ENCODE peak calls at places on chromosomes 16 and 17, in five cellular contexts. J is fibroblast of lung, B is ascending aorta, U is NT2/D1, Z is kidney epithelial cell. O is an unnamed sample.

GRCh38 chr16:69542974-69543373 is 22.8 kb upstream of the NFAT5 start:
- DNase-seq in J (peak; percentile 12), B (no peak), U (no peak), Z (no peak), O (no peak)

GRCh38 chr16:85259115-85259830 is 147.0 kb upstream of the CIBAR2 start:
- DNase-seq in J (no peak), B (no peak), U (no peak), Z (no peak), O (no peak)

GRCh38 chr16:87463722-87464690 is 28.8 kb downstream of the ZCCHC14 start:
- DNase-seq in J (peak; percentile 79), B (peak; percentile 28), U (no peak), Z (no peak), O (no peak)

GRCh38 chr16:2370725-2371124 is 30.2 kb upstream of the ABCA3 start:
- DNase-seq in J (no peak), B (no peak), U (no peak), Z (no peak), O (no peak)

GRCh38 chr16:89070590-89070989 is 23.1 kb upstream of the ACSF3 start:
- DNase-seq in J (no peak), B (no peak), U (no peak), Z (no peak), O (no peak)

GRCh38 chr17:68198931-68199836 is 48.7 kb upstream of the AMZ2 start:
- DNase-seq in J (no peak), B (no peak), U (no peak), Z (no peak), O (no peak)

GRCh38 chr17:81044764-81045589 is 10.0 kb downstream of the BAIAP2 start:
- DNase-seq in J (peak; percentile 75), B (no peak), U (no peak), Z (peak; percentile 77), O (peak; percentile 66)

GRCh38 chr16:2371421-2371820 is 30.9 kb upstream of the ABCA3 start:
- DNase-seq in J (no peak), B (no peak), U (no peak), Z (no peak), O (no peak)

GRCh38 chr17:18859256-18859655 is 1.3 kb downstream of the PRPSAP2 start:
- DNase-seq in J (peak; percentile 74), B (no peak), U (no peak), Z (no peak), O (no peak)

GRCh38 chr16:80947708-80948615 is 58.7 kb downstream of the CMC2 start:
- DNase-seq in J (no peak), B (no peak), U (no peak), Z (no peak), O (no peak)

GRCh38 chr17:45319239-45319703 is 2.5 kb upstream of the MAP3K14 start:
- DNase-seq in J (peak; percentile 82), B (no peak), U (no peak), Z (peak; percentile 76), O (no peak)

GRCh38 chr17:50758989-50759544 is 8.3 kb downstream of the ANKRD40CL start:
- DNase-seq in J (no peak), B (no peak), U (no peak), Z (no peak), O (no peak)

GRCh38 chr17:50749243-50749642 is 18.1 kb downstream of the ANKRD40CL start:
- DNase-seq in J (no peak), B (no peak), U (no peak), Z (no peak), O (no peak)

GRCh38 chr17:50758524-50758923 is 8.8 kb downstream of the ANKRD40CL start:
- DNase-seq in J (no peak), B (no peak), U (no peak), Z (no peak), O (no peak)

GRCh38 chr17:50754521-50754920 is 12.8 kb downstream of the ANKRD40CL start:
- DNase-seq in J (no peak), B (no peak), U (no peak), Z (no peak), O (no peak)
- H3K36me3 ChIP-seq in J (peaks cover 2% of the 10 kb centered on the region), B (peaks cover 49% of the 10 kb centered on the region), U (peaks cover 63% of the 10 kb centered on the region), Z (no peaks in the 10 kb centered on the region), O (no peaks in the 10 kb centered on the region)

GRCh38 chr16:1220098-1220728 is 4.9 kb downstream of the TPSG1 start:
- DNase-seq in J (no peak), B (no peak), U (no peak), Z (no peak), O (no peak)

GRCh38 chr16:1218061-1218929 is 6.8 kb downstream of the TPSG1 start:
- DNase-seq in J (no peak), B (no peak), U (no peak), Z (no peak), O (no peak)

GRCh38 chr16:1217526-1217925 is 7.5 kb downstream of the TPSG1 start:
- DNase-seq in J (no peak), B (no peak), U (no peak), Z (no peak), O (no peak)

GRCh38 chr16:1220841-1221627 is 4.0 kb downstream of the TPSG1 start:
- DNase-seq in J (no peak), B (no peak), U (no peak), Z (no peak), O (no peak)

GRCh38 chr16:1218930-1219611 is 6.0 kb downstream of the TPSG1 start:
- DNase-seq in J (no peak), B (no peak), U (no peak), Z (no peak), O (no peak)
- H3K36me3 ChIP-seq in J (no peaks in the 10 kb centered on the region), B (no peaks in the 10 kb centered on the region), U (peaks cover 88% of the 10 kb centered on the region), Z (no peaks in the 10 kb centered on the region), O (no peaks in the 10 kb centered on the region)

DNA sequence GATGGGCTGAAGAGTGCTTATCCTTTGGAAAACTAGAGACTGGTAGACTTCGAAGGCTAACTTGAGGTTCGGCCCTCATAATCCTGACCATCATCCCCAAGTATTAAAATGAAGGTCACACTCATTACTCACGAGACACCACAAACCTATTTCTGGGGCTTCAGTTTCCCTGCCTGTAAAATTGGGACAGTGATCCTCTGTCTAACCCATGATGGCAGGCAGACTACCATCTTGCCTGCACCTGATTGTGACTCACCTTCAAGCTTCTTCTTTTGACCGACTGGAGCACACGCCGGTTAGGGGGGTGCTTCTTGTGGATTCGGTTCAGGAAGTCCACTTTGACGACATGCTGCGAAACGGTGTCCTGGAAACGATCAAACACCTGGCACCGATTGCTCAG is 14.2 kb upstream of the DHRS13 start:
- DNase-seq in J (no peak), B (no peak), U (no peak), Z (no peak), O (no peak)
- H3K36me3 ChIP-seq in J (peaks cover 38% of the 10 kb centered on the region), B (peaks cover 94% of the 10 kb centered on the region), U (peaks cover 91% of the 10 kb centered on the region), Z (peaks cover 4% of the 10 kb centered on the region), O (peaks cover 5% of the 10 kb centered on the region)

GRCh38 chr17:38467491-38467890 is 39.2 kb downstream of the ARHGAP23 start:
- DNase-seq in J (no peak), B (no peak), U (no peak), Z (no peak), O (no peak)

GRCh38 chr17:38464723-38465419 is 36.6 kb downstream of the ARHGAP23 start:
- DNase-seq in J (peak; percentile 96), B (peak; percentile 67), U (no peak), Z (peak; percentile 57), O (peak; percentile 75)

GRCh38 chr17:38464251-38464722 is 36.0 kb downstream of the ARHGAP23 start:
- DNase-seq in J (peak; percentile 34), B (peak; percentile 38), U (no peak), Z (no peak), O (peak; percentile 65)

GRCh38 chr17:38466346-38467315 is 38.4 kb downstream of the ARHGAP23 start:
- DNase-seq in J (no peak), B (no peak), U (no peak), Z (no peak), O (no peak)

GRCh38 chr17:38465420-38466345 is 37.4 kb downstream of the ARHGAP23 start:
- DNase-seq in J (peak; percentile 84), B (peak; percentile 59), U (no peak), Z (no peak), O (peak; percentile 36)
- H3K36me3 ChIP-seq in J (peaks cover 55% of the 10 kb centered on the region), B (peaks cover 55% of the 10 kb centered on the region), U (peaks cover 88% of the 10 kb centered on the region), Z (peaks cover 10% of the 10 kb centered on the region), O (peaks cover 30% of the 10 kb centered on the region)

DNA sequence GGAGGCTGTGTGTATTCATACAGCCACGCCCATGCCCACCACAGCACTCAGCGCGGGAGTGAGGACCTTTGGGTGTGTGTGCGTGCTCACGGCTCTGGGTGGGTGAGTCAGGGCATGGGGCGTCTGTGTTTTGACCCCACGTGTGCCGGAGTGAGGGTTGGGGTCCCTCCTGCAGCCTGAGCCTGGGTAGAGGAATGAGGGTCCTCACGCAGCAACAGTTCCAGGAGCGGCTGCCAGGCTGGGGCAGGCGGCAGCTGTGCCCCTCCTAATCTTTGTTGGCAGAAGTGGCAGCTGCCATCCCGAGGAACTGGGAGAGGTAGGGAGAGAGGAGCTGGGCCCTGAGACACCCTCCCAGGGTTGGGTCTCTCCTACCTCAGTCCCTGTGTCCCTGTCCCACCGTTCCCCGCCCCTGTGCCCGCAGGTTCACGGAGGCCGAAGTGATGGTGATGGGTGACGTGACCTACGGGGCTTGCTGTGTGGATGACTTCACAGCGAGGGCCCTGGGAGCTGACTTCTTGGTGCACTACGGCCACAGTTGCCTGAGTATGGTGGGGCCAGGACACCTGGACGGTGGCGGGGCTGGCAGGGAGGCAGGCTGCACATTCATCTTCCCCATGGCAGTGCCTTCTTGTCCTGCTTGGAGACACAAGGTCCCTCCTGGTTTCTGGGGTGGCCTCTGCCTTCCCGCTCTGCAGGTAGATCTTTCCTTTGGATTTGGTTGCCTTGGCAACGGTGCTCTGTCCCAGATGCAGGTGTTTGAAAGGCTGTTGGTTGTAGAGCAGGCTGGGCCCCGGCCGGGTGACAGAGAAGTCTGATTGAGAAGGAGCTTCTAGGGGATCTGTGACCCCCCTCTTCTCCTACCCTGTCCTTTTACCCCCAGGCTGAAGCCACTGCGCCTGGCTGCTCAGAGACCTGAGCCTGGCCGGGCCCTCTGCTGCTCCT is 5.9 kb downstream of the DPH1 start:
- DNase-seq in J (no peak), B (no peak), U (no peak), Z (no peak), O (no peak)
- H3K36me3 ChIP-seq in J (peaks cover 18% of the 10 kb centered on the region), B (peaks cover 28% of the 10 kb centered on the region), U (peaks cover 63% of the 10 kb centered on the region), Z (no peaks in the 10 kb centered on the region), O (peaks cover 31% of the 10 kb centered on the region)

GRCh38 chr16:30768583-30769181 is 6.6 kb downstream of the RNF40 start:
- DNase-seq in J (no peak), B (no peak), U (no peak), Z (no peak), O (no peak)

GRCh38 chr16:30766206-30766921 is 4.2 kb downstream of the RNF40 start:
- DNase-seq in J (no peak), B (no peak), U (no peak), Z (no peak), O (no peak)

GRCh38 chr16:30769379-30770089 is 7.4 kb downstream of the RNF40 start:
- DNase-seq in J (no peak), B (no peak), U (no peak), Z (no peak), O (no peak)

GRCh38 chr16:30766922-30767284 is 4.8 kb downstream of the RNF40 start:
- DNase-seq in J (no peak), B (no peak), U (no peak), Z (no peak), O (no peak)

GRCh38 chr16:30767767-30768465 is 5.8 kb downstream of the RNF40 start:
- DNase-seq in J (no peak), B (no peak), U (no peak), Z (no peak), O (no peak)
- H3K36me3 ChIP-seq in J (peaks cover 56% of the 10 kb centered on the region), B (peaks cover 94% of the 10 kb centered on the region), U (peaks cover 98% of the 10 kb centered on the region), Z (peaks cover 11% of the 10 kb centered on the region), O (peaks cover 99% of the 10 kb centered on the region)